ENCODE peak calls at places on chromosome 2, in eight cellular contexts. One of them, this sample, is unnamed.

GRCh38 chr2:185318271-185318724 is 420.3 kb upstream of the FSIP2 start:
- DNase-seq in stomach: no peak
- DNase-seq in sigmoid colon: no peak
- DNase-seq in A549: no peak
- DNase-seq in ovary: no peak
- DNase-seq in tibial nerve: no peak
- DNase-seq in K562: no peak
- DNase-seq in H1: no peak
- DNase-seq in this sample: no peak

GRCh38 chr2:59885536-59885935 is 667.9 kb downstream of the BCL11A start:
- DNase-seq in stomach: no peak
- DNase-seq in H1: no peak
- DNase-seq in tibial nerve: no peak
- DNase-seq in ovary: no peak
- DNase-seq in A549: no peak
- DNase-seq in K562: no peak
- DNase-seq in sigmoid colon: no peak
- DNase-seq in this sample: no peak

GRCh38 chr2:150133623-150134022 is 353.8 kb downstream of the RND3 start:
- DNase-seq in K562: peak; percentile 13
- DNase-seq in A549: peak; percentile 79
- DNase-seq in sigmoid colon: no peak
- DNase-seq in H1: no peak
- DNase-seq in tibial nerve: no peak
- DNase-seq in ovary: no peak
- DNase-seq in stomach: no peak
- DNase-seq in this sample: no peak

GRCh38 chr2:191910518-191910917 is 63.6 kb upstream of the CAVIN2 start:
- DNase-seq in ovary: no peak
- DNase-seq in sigmoid colon: no peak
- DNase-seq in tibial nerve: no peak
- DNase-seq in stomach: no peak
- DNase-seq in A549: no peak
- DNase-seq in K562: no peak
- DNase-seq in H1: no peak
- DNase-seq in this sample: no peak

GRCh38 chr2:187552959-187553681 is 1.1 kb downstream of the TFPI start:
- DNase-seq in sigmoid colon: no peak
- DNase-seq in ovary: no peak
- DNase-seq in tibial nerve: no peak
- DNase-seq in H1: no peak
- DNase-seq in A549: no peak
- DNase-seq in K562: peak; percentile 61
- DNase-seq in stomach: no peak
- DNase-seq in this sample: no peak

GRCh38 chr2:31558401-31559295 is 22.1 kb downstream of the SRD5A2 start:
- DNase-seq in ovary: no peak
- DNase-seq in H1: no peak
- DNase-seq in A549: no peak
- DNase-seq in tibial nerve: no peak
- DNase-seq in K562: no peak
- DNase-seq in stomach: no peak
- DNase-seq in sigmoid colon: no peak
- DNase-seq in this sample: peak; percentile 77

GRCh38 chr2:10500601-10501361 is 52.7 kb upstream of the ODC1 start:
- DNase-seq in A549: no peak
- DNase-seq in K562: no peak
- DNase-seq in tibial nerve: no peak
- DNase-seq in ovary: no peak
- DNase-seq in sigmoid colon: no peak
- DNase-seq in stomach: peak; percentile 22
- DNase-seq in H1: peak; percentile 42
- DNase-seq in this sample: no peak

GRCh38 chr2:164039270-164039669 is 303.5 kb upstream of the FIGN start:
- DNase-seq in tibial nerve: no peak
- DNase-seq in H1: no peak
- DNase-seq in sigmoid colon: no peak
- DNase-seq in stomach: no peak
- DNase-seq in A549: no peak
- DNase-seq in K562: no peak
- DNase-seq in ovary: no peak
- DNase-seq in this sample: no peak

GRCh38 chr2:26970928-26971627 is 641 bp downstream of the MAPRE3 start:
- DNase-seq in K562: peak; percentile 34
- DNase-seq in ovary: peak; percentile 55
- DNase-seq in tibial nerve: peak; percentile 12
- DNase-seq in H1: peak; percentile 71
- DNase-seq in A549: peak; percentile 46
- DNase-seq in sigmoid colon: no peak
- DNase-seq in stomach: no peak
- DNase-seq in this sample: no peak

GRCh38 chr2:146584316-146584715 is 1260.5 kb upstream of the ACVR2A start:
- DNase-seq in sigmoid colon: no peak
- DNase-seq in stomach: no peak
- DNase-seq in A549: no peak
- DNase-seq in ovary: no peak
- DNase-seq in K562: no peak
- DNase-seq in H1: no peak
- DNase-seq in tibial nerve: no peak
- DNase-seq in this sample: no peak

GRCh38 chr2:59803586-59803985 is 749.9 kb downstream of the BCL11A start:
- DNase-seq in ovary: no peak
- DNase-seq in H1: no peak
- DNase-seq in tibial nerve: no peak
- DNase-seq in stomach: no peak
- DNase-seq in sigmoid colon: no peak
- DNase-seq in A549: no peak
- DNase-seq in K562: no peak
- DNase-seq in this sample: no peak

GRCh38 chr2:47536696-47537095 is 133.7 kb downstream of the MSH2 start:
- DNase-seq in sigmoid colon: no peak
- DNase-seq in stomach: no peak
- DNase-seq in A549: no peak
- DNase-seq in H1: no peak
- DNase-seq in tibial nerve: no peak
- DNase-seq in K562: no peak
- DNase-seq in ovary: no peak
- DNase-seq in this sample: no peak

GRCh38 chr2:202050652-202051051 is 17.0 kb downstream of the FZD7 start:
- DNase-seq in tibial nerve: no peak
- DNase-seq in sigmoid colon: no peak
- DNase-seq in H1: no peak
- DNase-seq in ovary: no peak
- DNase-seq in K562: no peak
- DNase-seq in A549: no peak
- DNase-seq in stomach: no peak
- DNase-seq in this sample: no peak

GRCh38 chr2:217897091-217897715 is 105.6 kb downstream of the TNS1 start:
- DNase-seq in ovary: no peak
- DNase-seq in A549: no peak
- DNase-seq in K562: no peak
- DNase-seq in tibial nerve: no peak
- DNase-seq in sigmoid colon: no peak
- DNase-seq in H1: no peak
- DNase-seq in stomach: peak; percentile 80
- DNase-seq in this sample: no peak

GRCh38 chr2:235463893-235464292 is 29.9 kb upstream of the AGAP1 start:
- DNase-seq in A549: no peak
- DNase-seq in K562: no peak
- DNase-seq in H1: no peak
- DNase-seq in stomach: peak; percentile 80
- DNase-seq in sigmoid colon: no peak
- DNase-seq in tibial nerve: no peak
- DNase-seq in ovary: no peak
- DNase-seq in this sample: no peak

GRCh38 chr2:44055229-44055628 is 59.4 kb upstream of the LRPPRC start:
- DNase-seq in H1: no peak
- DNase-seq in ovary: no peak
- DNase-seq in stomach: no peak
- DNase-seq in tibial nerve: no peak
- DNase-seq in A549: no peak
- DNase-seq in K562: no peak
- DNase-seq in sigmoid colon: no peak
- DNase-seq in this sample: no peak

GRCh38 chr2:238999290-238999741 is 151.4 kb downstream of the TWIST2 start:
- DNase-seq in K562: no peak
- DNase-seq in ovary: peak; percentile 82
- DNase-seq in sigmoid colon: peak; percentile 81
- DNase-seq in A549: no peak
- DNase-seq in H1: no peak
- DNase-seq in stomach: no peak
- DNase-seq in tibial nerve: peak; percentile 8
- DNase-seq in this sample: no peak

GRCh38 chr2:68796306-68796905 is 61.8 kb downstream of the ARHGAP25 start:
- DNase-seq in H1: no peak
- DNase-seq in stomach: no peak
- DNase-seq in K562: no peak
- DNase-seq in A549: no peak
- DNase-seq in ovary: no peak
- DNase-seq in tibial nerve: no peak
- DNase-seq in sigmoid colon: no peak
- DNase-seq in this sample: no peak

GRCh38 chr2:222298311-222299150 is at the start of gene PAX3:
- DNase-seq in tibial nerve: no peak
- DNase-seq in sigmoid colon: no peak
- DNase-seq in H1: peak; percentile 83
- DNase-seq in K562: no peak
- DNase-seq in A549: no peak
- DNase-seq in ovary: no peak
- DNase-seq in stomach: no peak
- DNase-seq in this sample: peak; percentile 87

GRCh38 chr2:65067806-65068553 is 11.8 kb downstream of the CEP68 start:
- DNase-seq in stomach: no peak
- DNase-seq in A549: no peak
- DNase-seq in K562: no peak
- DNase-seq in H1: no peak
- DNase-seq in tibial nerve: no peak
- DNase-seq in sigmoid colon: no peak
- DNase-seq in ovary: no peak
- DNase-seq in this sample: no peak

GRCh38 chr2:84995826-84996225 is 24.9 kb downstream of the KCMF1 start:
- DNase-seq in tibial nerve: no peak
- DNase-seq in K562: no peak
- DNase-seq in A549: no peak
- DNase-seq in stomach: no peak
- DNase-seq in H1: no peak
- DNase-seq in ovary: no peak
- DNase-seq in sigmoid colon: no peak
- DNase-seq in this sample: no peak

GRCh38 chr2:62415019-62415431 is 91.0 kb downstream of the TMEM17 start:
- DNase-seq in ovary: no peak
- DNase-seq in K562: no peak
- DNase-seq in stomach: no peak
- DNase-seq in A549: no peak
- DNase-seq in tibial nerve: no peak
- DNase-seq in sigmoid colon: no peak
- DNase-seq in H1: no peak
- DNase-seq in this sample: no peak
- H3K4me3 ChIP-seq in ovary: no peak overlapping the region
- H3K4me3 ChIP-seq in K562: no peak overlapping the region
- H3K4me3 ChIP-seq in stomach: no peak overlapping the region
- H3K4me3 ChIP-seq in A549: no peak overlapping the region
- H3K4me3 ChIP-seq in tibial nerve: no peak overlapping the region
- H3K4me3 ChIP-seq in sigmoid colon: no peak overlapping the region
- H3K4me3 ChIP-seq in H1: no peak overlapping the region
- H3K4me3 ChIP-seq in this sample: no peak overlapping the region

GRCh38 chr2:57881998-57882884 is 164.4 kb upstream of the VRK2 start:
- DNase-seq in stomach: no peak
- DNase-seq in tibial nerve: no peak
- DNase-seq in ovary: no peak
- DNase-seq in A549: peak; percentile 67
- DNase-seq in K562: no peak
- DNase-seq in sigmoid colon: no peak
- DNase-seq in H1: no peak
- DNase-seq in this sample: no peak
- TF ChIP-seq EP300 in stomach: no peak
- TF ChIP-seq EP300 in tibial nerve: no peak
- TF ChIP-seq EP300 in ovary: no peak
- TF ChIP-seq EP300 in A549: peak; percentile 46
- TF ChIP-seq EP300 in K562: no peak
- TF ChIP-seq EP300 in sigmoid colon: no peak
- TF ChIP-seq EP300 in H1: no peak
- TF ChIP-seq EP300 in this sample: no peak

GRCh38 chr2:96140941-96141623 is 2.8 kb upstream of the ASTL start:
- DNase-seq in tibial nerve: no peak
- DNase-seq in sigmoid colon: no peak
- DNase-seq in A549: no peak
- DNase-seq in H1: no peak
- DNase-seq in K562: no peak
- DNase-seq in ovary: no peak
- DNase-seq in stomach: no peak
- DNase-seq in this sample: no peak

GRCh38 chr2:96144481-96145027 is 686 bp downstream of the DUSP2 start:
- DNase-seq in tibial nerve: no peak
- DNase-seq in K562: no peak
- DNase-seq in ovary: peak; percentile 18
- DNase-seq in H1: peak; percentile 68
- DNase-seq in A549: no peak
- DNase-seq in sigmoid colon: peak; percentile 66
- DNase-seq in stomach: no peak
- DNase-seq in this sample: peak; percentile 72

GRCh38 chr2:96143231-96143847 is 1.9 kb downstream of the DUSP2 start:
- DNase-seq in A549: no peak
- DNase-seq in K562: no peak
- DNase-seq in H1: no peak
- DNase-seq in ovary: no peak
- DNase-seq in sigmoid colon: peak; percentile 56
- DNase-seq in tibial nerve: no peak
- DNase-seq in stomach: no peak
- DNase-seq in this sample: no peak

GRCh38 chr2:96143848-96144480 is 1.3 kb downstream of the DUSP2 start:
- DNase-seq in stomach: peak; percentile 48
- DNase-seq in tibial nerve: no peak
- DNase-seq in H1: peak; percentile 71
- DNase-seq in K562: no peak
- DNase-seq in sigmoid colon: peak; percentile 59
- DNase-seq in A549: no peak
- DNase-seq in ovary: peak; percentile 7
- DNase-seq in this sample: no peak

GRCh38 chr2:96142217-96143113 is 2.8 kb downstream of the DUSP2 start:
- DNase-seq in A549: no peak
- DNase-seq in tibial nerve: no peak
- DNase-seq in ovary: peak; percentile 12
- DNase-seq in stomach: no peak
- DNase-seq in sigmoid colon: peak; percentile 33
- DNase-seq in H1: peak; percentile 79
- DNase-seq in K562: peak; percentile 77
- DNase-seq in this sample: no peak
- H3K4me3 ChIP-seq in A549: no peak overlapping the region
- H3K4me3 ChIP-seq in tibial nerve: no peak overlapping the region
- H3K4me3 ChIP-seq in ovary: no peak overlapping the region
- H3K4me3 ChIP-seq in stomach: no peak overlapping the region
- H3K4me3 ChIP-seq in sigmoid colon: no peak overlapping the region
- H3K4me3 ChIP-seq in H1: no peak overlapping the region
- H3K4me3 ChIP-seq in K562: no peak overlapping the region
- H3K4me3 ChIP-seq in this sample: no peak overlapping the region

DNA sequence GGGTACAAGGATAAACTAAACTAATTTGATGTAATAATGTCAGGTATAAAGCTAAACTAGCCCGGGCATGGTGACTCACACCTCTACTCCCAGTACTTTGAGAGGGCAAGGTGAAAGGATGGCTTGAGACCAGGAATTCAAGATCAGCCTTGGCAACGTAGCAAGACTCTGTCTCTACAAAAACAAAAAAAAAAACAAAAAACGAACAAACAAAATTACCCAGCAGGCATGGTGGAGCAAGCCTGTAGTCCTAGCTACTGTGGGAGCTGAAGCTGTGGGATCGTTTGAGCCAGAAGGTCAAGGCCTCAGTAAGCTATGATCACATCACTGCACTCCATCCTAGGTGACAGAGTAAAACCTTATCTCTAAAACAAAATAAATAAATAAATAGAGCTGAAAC is 131.8 kb upstream of the KYNU start:
- DNase-seq in stomach: no peak
- DNase-seq in H1: no peak
- DNase-seq in sigmoid colon: no peak
- DNase-seq in ovary: no peak
- DNase-seq in A549: no peak
- DNase-seq in tibial nerve: no peak
- DNase-seq in K562: no peak
- DNase-seq in this sample: no peak
- TF ChIP-seq EP300 in stomach: no peak
- TF ChIP-seq EP300 in H1: no peak
- TF ChIP-seq EP300 in sigmoid colon: no peak
- TF ChIP-seq EP300 in ovary: no peak
- TF ChIP-seq EP300 in A549: no peak
- TF ChIP-seq EP300 in tibial nerve: no peak
- TF ChIP-seq EP300 in K562: no peak
- TF ChIP-seq EP300 in this sample: no peak